ENCODE peak calls at places on chromosomes 2 and 18, in seven cellular contexts. One of them, this sample, is unnamed.
A peak's percentile ranks its signal among the peaks of the same experiment; 100 is the strongest.

GRCh38 chr2:9108210-9108967 is 98.2 kb upstream of the ASAP2 start:
- DNase-seq in activated T-helper 9 cell treated with anti-CD3 and anti-CD28 coated beads, Interleukin-2, amount 50 U/mL, for 16 hours: no peak
- DNase-seq in dorsolateral prefrontal cortex: no peak
- DNase-seq in sigmoid colon: no peak
- DNase-seq in WTC11: no peak
- DNase-seq in ecto neural progenitor cell: no peak
- DNase-seq in omental fat pad: no peak
- DNase-seq in this sample: no peak

GRCh38 chr2:32947076-32947483 is 327 bp downstream of the LTBP1 start:
- DNase-seq in activated T-helper 9 cell treated with anti-CD3 and anti-CD28 coated beads, Interleukin-2, amount 50 U/mL, for 16 hours: peak; percentile 2
- DNase-seq in sigmoid colon: no peak
- DNase-seq in omental fat pad: no peak
- DNase-seq in dorsolateral prefrontal cortex: no peak
- DNase-seq in ecto neural progenitor cell: peak; percentile 74
- DNase-seq in WTC11: no peak
- DNase-seq in this sample: peak; percentile 37

GRCh38 chr2:3186766-3187165 is 190.9 kb downstream of the EIPR1 start:
- DNase-seq in sigmoid colon: no peak
- DNase-seq in omental fat pad: no peak
- DNase-seq in WTC11: no peak
- DNase-seq in activated T-helper 9 cell treated with anti-CD3 and anti-CD28 coated beads, Interleukin-2, amount 50 U/mL, for 16 hours: no peak
- DNase-seq in dorsolateral prefrontal cortex: no peak
- DNase-seq in ecto neural progenitor cell: no peak
- DNase-seq in this sample: no peak

GRCh38 chr2:110865188-110865587 is 132.8 kb downstream of the ACOXL start:
- DNase-seq in activated T-helper 9 cell treated with anti-CD3 and anti-CD28 coated beads, Interleukin-2, amount 50 U/mL, for 16 hours: no peak
- DNase-seq in sigmoid colon: no peak
- DNase-seq in ecto neural progenitor cell: peak; percentile 3
- DNase-seq in dorsolateral prefrontal cortex: no peak
- DNase-seq in omental fat pad: no peak
- DNase-seq in WTC11: no peak
- DNase-seq in this sample: no peak

GRCh38 chr18:12946549-12947354 is 1.1 kb upstream of the SEH1L start:
- DNase-seq in ecto neural progenitor cell: peak; percentile 74
- DNase-seq in omental fat pad: no peak
- DNase-seq in activated T-helper 9 cell treated with anti-CD3 and anti-CD28 coated beads, Interleukin-2, amount 50 U/mL, for 16 hours: no peak
- DNase-seq in WTC11: peak; percentile 47
- DNase-seq in sigmoid colon: peak; percentile 78
- DNase-seq in dorsolateral prefrontal cortex: no peak
- DNase-seq in this sample: peak; percentile 48

GRCh38 chr2:133143649-133144048 is 424.6 kb downstream of the NCKAP5 start:
- DNase-seq in omental fat pad: no peak
- DNase-seq in WTC11: no peak
- DNase-seq in sigmoid colon: no peak
- DNase-seq in activated T-helper 9 cell treated with anti-CD3 and anti-CD28 coated beads, Interleukin-2, amount 50 U/mL, for 16 hours: no peak
- DNase-seq in ecto neural progenitor cell: no peak
- DNase-seq in dorsolateral prefrontal cortex: no peak
- DNase-seq in this sample: no peak

GRCh38 chr2:231102772-231103171 is 22.1 kb downstream of the HTR2B start:
- DNase-seq in activated T-helper 9 cell treated with anti-CD3 and anti-CD28 coated beads, Interleukin-2, amount 50 U/mL, for 16 hours: no peak
- DNase-seq in dorsolateral prefrontal cortex: no peak
- DNase-seq in WTC11: no peak
- DNase-seq in sigmoid colon: no peak
- DNase-seq in ecto neural progenitor cell: no peak
- DNase-seq in omental fat pad: no peak
- DNase-seq in this sample: no peak

GRCh38 chr18:9062418-9062751 is 40.1 kb upstream of the NDUFV2 start:
- DNase-seq in ecto neural progenitor cell: no peak
- DNase-seq in omental fat pad: no peak
- DNase-seq in dorsolateral prefrontal cortex: no peak
- DNase-seq in sigmoid colon: no peak
- DNase-seq in activated T-helper 9 cell treated with anti-CD3 and anti-CD28 coated beads, Interleukin-2, amount 50 U/mL, for 16 hours: no peak
- DNase-seq in WTC11: no peak
- DNase-seq in this sample: no peak

GRCh38 chr2:117785740-117786139 is 28.8 kb upstream of the DDX18 start:
- DNase-seq in sigmoid colon: no peak
- DNase-seq in activated T-helper 9 cell treated with anti-CD3 and anti-CD28 coated beads, Interleukin-2, amount 50 U/mL, for 16 hours: no peak
- DNase-seq in WTC11: peak; percentile 37
- DNase-seq in ecto neural progenitor cell: no peak
- DNase-seq in omental fat pad: no peak
- DNase-seq in dorsolateral prefrontal cortex: no peak
- DNase-seq in this sample: peak; percentile 41

GRCh38 chr2:60661073-60661738 is 94.9 kb upstream of the PAPOLG start:
- DNase-seq in activated T-helper 9 cell treated with anti-CD3 and anti-CD28 coated beads, Interleukin-2, amount 50 U/mL, for 16 hours: no peak
- DNase-seq in WTC11: no peak
- DNase-seq in omental fat pad: no peak
- DNase-seq in dorsolateral prefrontal cortex: no peak
- DNase-seq in ecto neural progenitor cell: no peak
- DNase-seq in sigmoid colon: no peak
- DNase-seq in this sample: no peak

GRCh38 chr2:166106431-166107015 is 21.3 kb downstream of the SCN1A start:
- DNase-seq in WTC11: no peak
- DNase-seq in dorsolateral prefrontal cortex: no peak
- DNase-seq in omental fat pad: no peak
- DNase-seq in activated T-helper 9 cell treated with anti-CD3 and anti-CD28 coated beads, Interleukin-2, amount 50 U/mL, for 16 hours: no peak
- DNase-seq in sigmoid colon: no peak
- DNase-seq in ecto neural progenitor cell: no peak
- DNase-seq in this sample: peak; percentile 30

GRCh38 chr2:151289972-151290335 is 486 bp upstream of the NMI start:
- DNase-seq in omental fat pad: peak; percentile 60
- DNase-seq in WTC11: no peak
- DNase-seq in activated T-helper 9 cell treated with anti-CD3 and anti-CD28 coated beads, Interleukin-2, amount 50 U/mL, for 16 hours: no peak
- DNase-seq in ecto neural progenitor cell: no peak
- DNase-seq in sigmoid colon: peak; percentile 77
- DNase-seq in dorsolateral prefrontal cortex: no peak
- DNase-seq in this sample: no peak

GRCh38 chr18:67599277-67599676 is 82.8 kb upstream of the DSEL start:
- DNase-seq in sigmoid colon: no peak
- DNase-seq in omental fat pad: no peak
- DNase-seq in WTC11: no peak
- DNase-seq in dorsolateral prefrontal cortex: no peak
- DNase-seq in ecto neural progenitor cell: no peak
- DNase-seq in activated T-helper 9 cell treated with anti-CD3 and anti-CD28 coated beads, Interleukin-2, amount 50 U/mL, for 16 hours: no peak
- DNase-seq in this sample: no peak

GRCh38 chr2:9378433-9379371 is 44.6 kb downstream of the ITGB1BP1 start:
- DNase-seq in ecto neural progenitor cell: no peak
- DNase-seq in sigmoid colon: peak; percentile 91
- DNase-seq in activated T-helper 9 cell treated with anti-CD3 and anti-CD28 coated beads, Interleukin-2, amount 50 U/mL, for 16 hours: no peak
- DNase-seq in WTC11: no peak
- DNase-seq in omental fat pad: no peak
- DNase-seq in dorsolateral prefrontal cortex: no peak
- DNase-seq in this sample: peak; percentile 80

GRCh38 chr2:25521665-25522387 is 151.6 kb downstream of the DTNB start:
- DNase-seq in dorsolateral prefrontal cortex: no peak
- DNase-seq in sigmoid colon: no peak
- DNase-seq in WTC11: no peak
- DNase-seq in activated T-helper 9 cell treated with anti-CD3 and anti-CD28 coated beads, Interleukin-2, amount 50 U/mL, for 16 hours: no peak
- DNase-seq in omental fat pad: no peak
- DNase-seq in ecto neural progenitor cell: no peak
- DNase-seq in this sample: peak; percentile 24

GRCh38 chr2:241150660-241151530 is 628 bp downstream of the PPP1R7 start:
- DNase-seq in activated T-helper 9 cell treated with anti-CD3 and anti-CD28 coated beads, Interleukin-2, amount 50 U/mL, for 16 hours: no peak
- DNase-seq in WTC11: no peak
- DNase-seq in ecto neural progenitor cell: no peak
- DNase-seq in dorsolateral prefrontal cortex: peak; percentile 53
- DNase-seq in omental fat pad: no peak
- DNase-seq in sigmoid colon: no peak
- DNase-seq in this sample: no peak

GRCh38 chr2:112814278-112814677 is 22.3 kb downstream of the IL1B start:
- DNase-seq in omental fat pad: no peak
- DNase-seq in dorsolateral prefrontal cortex: no peak
- DNase-seq in WTC11: peak; percentile 46
- DNase-seq in sigmoid colon: no peak
- DNase-seq in activated T-helper 9 cell treated with anti-CD3 and anti-CD28 coated beads, Interleukin-2, amount 50 U/mL, for 16 hours: no peak
- DNase-seq in ecto neural progenitor cell: no peak
- DNase-seq in this sample: no peak

GRCh38 chr2:178479275-178479616 is 846 bp upstream of the FKBP7 start:
- DNase-seq in activated T-helper 9 cell treated with anti-CD3 and anti-CD28 coated beads, Interleukin-2, amount 50 U/mL, for 16 hours: no peak
- DNase-seq in sigmoid colon: no peak
- DNase-seq in dorsolateral prefrontal cortex: no peak
- DNase-seq in omental fat pad: no peak
- DNase-seq in WTC11: no peak
- DNase-seq in ecto neural progenitor cell: no peak
- DNase-seq in this sample: no peak

GRCh38 chr2:43676322-43677050 is at the start of gene C1GALT1C1L:
- DNase-seq in omental fat pad: no peak
- DNase-seq in ecto neural progenitor cell: no peak
- DNase-seq in activated T-helper 9 cell treated with anti-CD3 and anti-CD28 coated beads, Interleukin-2, amount 50 U/mL, for 16 hours: no peak
- DNase-seq in WTC11: peak; percentile 48
- DNase-seq in dorsolateral prefrontal cortex: peak; percentile 43
- DNase-seq in sigmoid colon: peak; percentile 92
- DNase-seq in this sample: peak; percentile 76

GRCh38 chr2:36633470-36634092 is 35.6 kb upstream of the FEZ2 start:
- DNase-seq in activated T-helper 9 cell treated with anti-CD3 and anti-CD28 coated beads, Interleukin-2, amount 50 U/mL, for 16 hours: no peak
- DNase-seq in omental fat pad: no peak
- DNase-seq in WTC11: no peak
- DNase-seq in ecto neural progenitor cell: no peak
- DNase-seq in dorsolateral prefrontal cortex: no peak
- DNase-seq in sigmoid colon: no peak
- DNase-seq in this sample: no peak

GRCh38 chr18:55856191-55856590 is 268.2 kb upstream of the TCF4 start:
- DNase-seq in WTC11: no peak
- DNase-seq in activated T-helper 9 cell treated with anti-CD3 and anti-CD28 coated beads, Interleukin-2, amount 50 U/mL, for 16 hours: no peak
- DNase-seq in ecto neural progenitor cell: no peak
- DNase-seq in sigmoid colon: no peak
- DNase-seq in dorsolateral prefrontal cortex: no peak
- DNase-seq in omental fat pad: no peak
- DNase-seq in this sample: no peak

GRCh38 chr2:98126061-98126460 is 39.1 kb downstream of the VWA3B start:
- DNase-seq in activated T-helper 9 cell treated with anti-CD3 and anti-CD28 coated beads, Interleukin-2, amount 50 U/mL, for 16 hours: no peak
- DNase-seq in sigmoid colon: no peak
- DNase-seq in WTC11: no peak
- DNase-seq in dorsolateral prefrontal cortex: no peak
- DNase-seq in ecto neural progenitor cell: no peak
- DNase-seq in omental fat pad: no peak
- DNase-seq in this sample: no peak

GRCh38 chr2:95328386-95329125 is 31.4 kb downstream of the KCNIP3 start:
- DNase-seq in ecto neural progenitor cell: no peak
- DNase-seq in WTC11: no peak
- DNase-seq in dorsolateral prefrontal cortex: no peak
- DNase-seq in omental fat pad: no peak
- DNase-seq in activated T-helper 9 cell treated with anti-CD3 and anti-CD28 coated beads, Interleukin-2, amount 50 U/mL, for 16 hours: no peak
- DNase-seq in sigmoid colon: no peak
- DNase-seq in this sample: no peak

GRCh38 chr2:25473758-25474335 is 132.1 kb upstream of the DNMT3A start:
- DNase-seq in sigmoid colon: no peak
- DNase-seq in omental fat pad: no peak
- DNase-seq in WTC11: no peak
- DNase-seq in activated T-helper 9 cell treated with anti-CD3 and anti-CD28 coated beads, Interleukin-2, amount 50 U/mL, for 16 hours: no peak
- DNase-seq in ecto neural progenitor cell: no peak
- DNase-seq in dorsolateral prefrontal cortex: peak; percentile 32
- DNase-seq in this sample: peak; percentile 84

GRCh38 chr2:158464426-158465281 is 7.9 kb downstream of the PKP4 start:
- DNase-seq in sigmoid colon: no peak
- DNase-seq in WTC11: no peak
- DNase-seq in omental fat pad: no peak
- DNase-seq in dorsolateral prefrontal cortex: no peak
- DNase-seq in ecto neural progenitor cell: no peak
- DNase-seq in activated T-helper 9 cell treated with anti-CD3 and anti-CD28 coated beads, Interleukin-2, amount 50 U/mL, for 16 hours: no peak
- DNase-seq in this sample: no peak

GRCh38 chr2:74576151-74576755 is 21.7 kb downstream of the DOK1 start:
- DNase-seq in omental fat pad: no peak
- DNase-seq in WTC11: no peak
- DNase-seq in dorsolateral prefrontal cortex: no peak
- DNase-seq in activated T-helper 9 cell treated with anti-CD3 and anti-CD28 coated beads, Interleukin-2, amount 50 U/mL, for 16 hours: no peak
- DNase-seq in ecto neural progenitor cell: no peak
- DNase-seq in sigmoid colon: no peak
- DNase-seq in this sample: no peak

GRCh38 chr18:70005580-70005979 is 57.9 kb upstream of the CD226 start:
- DNase-seq in omental fat pad: no peak
- DNase-seq in WTC11: no peak
- DNase-seq in dorsolateral prefrontal cortex: no peak
- DNase-seq in ecto neural progenitor cell: no peak
- DNase-seq in activated T-helper 9 cell treated with anti-CD3 and anti-CD28 coated beads, Interleukin-2, amount 50 U/mL, for 16 hours: no peak
- DNase-seq in sigmoid colon: no peak
- DNase-seq in this sample: no peak

GRCh38 chr2:65918760-65919187 is 486.4 kb upstream of the SPRED2 start:
- DNase-seq in activated T-helper 9 cell treated with anti-CD3 and anti-CD28 coated beads, Interleukin-2, amount 50 U/mL, for 16 hours: no peak
- DNase-seq in omental fat pad: no peak
- DNase-seq in ecto neural progenitor cell: no peak
- DNase-seq in dorsolateral prefrontal cortex: no peak
- DNase-seq in WTC11: no peak
- DNase-seq in sigmoid colon: no peak
- DNase-seq in this sample: no peak

GRCh38 chr18:50944245-50944917 is 23.5 kb upstream of the ELAC1 start:
- DNase-seq in omental fat pad: no peak
- DNase-seq in dorsolateral prefrontal cortex: no peak
- DNase-seq in ecto neural progenitor cell: no peak
- DNase-seq in WTC11: no peak
- DNase-seq in activated T-helper 9 cell treated with anti-CD3 and anti-CD28 coated beads, Interleukin-2, amount 50 U/mL, for 16 hours: no peak
- DNase-seq in sigmoid colon: no peak
- DNase-seq in this sample: no peak

GRCh38 chr2:218517434-218518206 is 50.5 kb downstream of the USP37 start:
- DNase-seq in dorsolateral prefrontal cortex: no peak
- DNase-seq in WTC11: no peak
- DNase-seq in activated T-helper 9 cell treated with anti-CD3 and anti-CD28 coated beads, Interleukin-2, amount 50 U/mL, for 16 hours: no peak
- DNase-seq in omental fat pad: no peak
- DNase-seq in ecto neural progenitor cell: no peak
- DNase-seq in sigmoid colon: no peak
- DNase-seq in this sample: no peak

GRCh38 chr2:170711774-170712652 is 3.1 kb upstream of the SP5 start:
- DNase-seq in ecto neural progenitor cell: peak; percentile 85
- DNase-seq in sigmoid colon: no peak
- DNase-seq in WTC11: peak; percentile 82
- DNase-seq in omental fat pad: no peak
- DNase-seq in dorsolateral prefrontal cortex: no peak
- DNase-seq in activated T-helper 9 cell treated with anti-CD3 and anti-CD28 coated beads, Interleukin-2, amount 50 U/mL, for 16 hours: no peak
- DNase-seq in this sample: no peak

GRCh38 chr2:74414913-74415761 is 6.3 kb downstream of the C2orf81 start:
- DNase-seq in omental fat pad: no peak
- DNase-seq in sigmoid colon: peak; percentile 84
- DNase-seq in WTC11: peak; percentile 62
- DNase-seq in ecto neural progenitor cell: no peak
- DNase-seq in activated T-helper 9 cell treated with anti-CD3 and anti-CD28 coated beads, Interleukin-2, amount 50 U/mL, for 16 hours: peak; percentile 11
- DNase-seq in dorsolateral prefrontal cortex: no peak
- DNase-seq in this sample: no peak

GRCh38 chr2:204608261-204608660 is 63.0 kb downstream of the PARD3B start:
- DNase-seq in sigmoid colon: no peak
- DNase-seq in omental fat pad: no peak
- DNase-seq in ecto neural progenitor cell: no peak
- DNase-seq in dorsolateral prefrontal cortex: no peak
- DNase-seq in activated T-helper 9 cell treated with anti-CD3 and anti-CD28 coated beads, Interleukin-2, amount 50 U/mL, for 16 hours: no peak
- DNase-seq in WTC11: no peak
- DNase-seq in this sample: no peak

GRCh38 chr2:166410828-166411472 is 35.2 kb upstream of the SCN9A start:
- DNase-seq in dorsolateral prefrontal cortex: no peak
- DNase-seq in WTC11: no peak
- DNase-seq in sigmoid colon: no peak
- DNase-seq in ecto neural progenitor cell: no peak
- DNase-seq in omental fat pad: no peak
- DNase-seq in activated T-helper 9 cell treated with anti-CD3 and anti-CD28 coated beads, Interleukin-2, amount 50 U/mL, for 16 hours: no peak
- DNase-seq in this sample: no peak

GRCh38 chr2:39107724-39108273 is 13.1 kb downstream of the SOS1 start:
- DNase-seq in WTC11: no peak
- DNase-seq in activated T-helper 9 cell treated with anti-CD3 and anti-CD28 coated beads, Interleukin-2, amount 50 U/mL, for 16 hours: no peak
- DNase-seq in ecto neural progenitor cell: no peak
- DNase-seq in omental fat pad: no peak
- DNase-seq in dorsolateral prefrontal cortex: no peak
- DNase-seq in sigmoid colon: no peak
- DNase-seq in this sample: peak; percentile 45

GRCh38 chr2:66434679-66435548 is at the start of gene MEIS1:
- DNase-seq in WTC11: peak; percentile 78
- DNase-seq in activated T-helper 9 cell treated with anti-CD3 and anti-CD28 coated beads, Interleukin-2, amount 50 U/mL, for 16 hours: no peak
- DNase-seq in ecto neural progenitor cell: peak; percentile 90
- DNase-seq in dorsolateral prefrontal cortex: peak; percentile 95
- DNase-seq in sigmoid colon: peak; percentile 99
- DNase-seq in omental fat pad: peak; percentile 79
- DNase-seq in this sample: peak; percentile 86

GRCh38 chr18:494602-494983 is 5.9 kb downstream of the COLEC12 start:
- DNase-seq in dorsolateral prefrontal cortex: no peak
- DNase-seq in WTC11: no peak
- DNase-seq in activated T-helper 9 cell treated with anti-CD3 and anti-CD28 coated beads, Interleukin-2, amount 50 U/mL, for 16 hours: no peak
- DNase-seq in ecto neural progenitor cell: no peak
- DNase-seq in sigmoid colon: no peak
- DNase-seq in omental fat pad: no peak
- DNase-seq in this sample: no peak

GRCh38 chr2:62998949-62999348 is 51.7 kb upstream of the OTX1 start:
- DNase-seq in sigmoid colon: no peak
- DNase-seq in dorsolateral prefrontal cortex: no peak
- DNase-seq in ecto neural progenitor cell: no peak
- DNase-seq in activated T-helper 9 cell treated with anti-CD3 and anti-CD28 coated beads, Interleukin-2, amount 50 U/mL, for 16 hours: no peak
- DNase-seq in omental fat pad: no peak
- DNase-seq in WTC11: no peak
- DNase-seq in this sample: no peak

This sample was measured in BE2C.